ENCODE peak calls at places on chromosomes 12 and 14, in four cellular contexts. One of them, this sample, is unnamed.

GRCh38 chr12:115037830-115038229 is 353.9 kb upstream of the TBX3 start:
- DNase-seq in cardiac muscle cell: peak
- DNase-seq in fibroblast of lung: peak
- DNase-seq in brain microvascular endothelial cell: no peak
- DNase-seq in this sample: peak

GRCh38 chr12:65949009-65949623 is 124.8 kb downstream of the HMGA2 start:
- DNase-seq in brain microvascular endothelial cell: no peak
- DNase-seq in fibroblast of lung: no peak
- DNase-seq in cardiac muscle cell: no peak
- DNase-seq in this sample: no peak

GRCh38 chr12:39443704-39444234 is 849 bp upstream of the KIF21A start:
- DNase-seq in brain microvascular endothelial cell: no peak
- DNase-seq in fibroblast of lung: peak
- DNase-seq in cardiac muscle cell: peak
- DNase-seq in this sample: no peak

GRCh38 chr12:47504775-47505446 is 200.9 kb downstream of the RPAP3 start:
- DNase-seq in cardiac muscle cell: peak
- DNase-seq in brain microvascular endothelial cell: peak
- DNase-seq in fibroblast of lung: no peak
- DNase-seq in this sample: peak

GRCh38 chr14:89425931-89426330 is 8.9 kb upstream of the FOXN3 start:
- DNase-seq in cardiac muscle cell: peak
- DNase-seq in fibroblast of lung: peak
- DNase-seq in brain microvascular endothelial cell: peak
- DNase-seq in this sample: peak

GRCh38 chr12:122884091-122884826 is 11.7 kb downstream of the VPS37B start:
- DNase-seq in fibroblast of lung: no peak
- DNase-seq in brain microvascular endothelial cell: no peak
- DNase-seq in cardiac muscle cell: no peak
- DNase-seq in this sample: no peak

GRCh38 chr12:92597997-92598396 is 104.8 kb upstream of the PLEKHG7 start:
- DNase-seq in cardiac muscle cell: no peak
- DNase-seq in brain microvascular endothelial cell: peak
- DNase-seq in fibroblast of lung: peak
- DNase-seq in this sample: peak

GRCh38 chr12:80860206-80860605 is 77.5 kb downstream of the LIN7A start:
- DNase-seq in fibroblast of lung: peak
- DNase-seq in brain microvascular endothelial cell: no peak
- DNase-seq in cardiac muscle cell: no peak
- DNase-seq in this sample: no peak

GRCh38 chr12:3150820-3151590 is 73.8 kb downstream of the TSPAN9 start:
- DNase-seq in cardiac muscle cell: peak
- DNase-seq in brain microvascular endothelial cell: no peak
- DNase-seq in fibroblast of lung: peak
- DNase-seq in this sample: peak

GRCh38 chr12:6295187-6295811 is 15.2 kb upstream of the PLEKHG6 start:
- DNase-seq in brain microvascular endothelial cell: peak
- DNase-seq in fibroblast of lung: peak
- DNase-seq in cardiac muscle cell: peak
- DNase-seq in this sample: peak

GRCh38 chr12:16610006-16610520 is 4.1 kb upstream of the LMO3 start:
- DNase-seq in fibroblast of lung: no peak
- DNase-seq in brain microvascular endothelial cell: no peak
- DNase-seq in cardiac muscle cell: no peak
- DNase-seq in this sample: no peak

GRCh38 chr14:94461526-94462218 is 9.1 kb upstream of the SERPINA11 start:
- DNase-seq in cardiac muscle cell: no peak
- DNase-seq in brain microvascular endothelial cell: no peak
- DNase-seq in fibroblast of lung: no peak
- DNase-seq in this sample: no peak

GRCh38 chr12:112524676-112525425 is 106.1 kb downstream of the PTPN11 start:
- DNase-seq in brain microvascular endothelial cell: peak
- DNase-seq in fibroblast of lung: peak
- DNase-seq in cardiac muscle cell: peak
- DNase-seq in this sample: peak

GRCh38 chr12:4943067-4943937 is 33.6 kb downstream of the KCNA1 start:
- DNase-seq in cardiac muscle cell: no peak
- DNase-seq in fibroblast of lung: no peak
- DNase-seq in brain microvascular endothelial cell: no peak
- DNase-seq in this sample: no peak

GRCh38 chr14:104650981-104651875 is 38.2 kb upstream of the INF2 start:
- DNase-seq in cardiac muscle cell: no peak
- DNase-seq in fibroblast of lung: no peak
- DNase-seq in brain microvascular endothelial cell: no peak
- DNase-seq in this sample: no peak

GRCh38 chr12:127107744-127108143 is 1159.2 kb upstream of the TMEM132C start:
- DNase-seq in brain microvascular endothelial cell: no peak
- DNase-seq in fibroblast of lung: no peak
- DNase-seq in cardiac muscle cell: no peak
- DNase-seq in this sample: no peak

GRCh38 chr14:93332853-93333630 is at the start of gene BTBD7:
- DNase-seq in cardiac muscle cell: peak
- DNase-seq in fibroblast of lung: peak
- DNase-seq in brain microvascular endothelial cell: peak
- DNase-seq in this sample: peak
- TF ChIP-seq CTCF in cardiac muscle cell: no peak
- TF ChIP-seq CTCF in fibroblast of lung: peak
- TF ChIP-seq CTCF in brain microvascular endothelial cell: peak
- TF ChIP-seq CTCF in this sample: peak

GRCh38 chr12:14240873-14241220 is 124.6 kb upstream of the ATF7IP start:
- DNase-seq in brain microvascular endothelial cell: no peak
- DNase-seq in fibroblast of lung: no peak
- DNase-seq in cardiac muscle cell: no peak
- DNase-seq in this sample: no peak

GRCh38 chr12:14238224-14238792 is 127.2 kb upstream of the ATF7IP start:
- DNase-seq in brain microvascular endothelial cell: no peak
- DNase-seq in cardiac muscle cell: peak
- DNase-seq in fibroblast of lung: peak
- DNase-seq in this sample: peak

GRCh38 chr12:14243941-14244340 is 121.5 kb upstream of the ATF7IP start:
- DNase-seq in cardiac muscle cell: no peak
- DNase-seq in brain microvascular endothelial cell: no peak
- DNase-seq in fibroblast of lung: no peak
- DNase-seq in this sample: no peak

GRCh38 chr12:14239935-14240872 is 125.3 kb upstream of the ATF7IP start:
- DNase-seq in fibroblast of lung: no peak
- DNase-seq in cardiac muscle cell: no peak
- DNase-seq in brain microvascular endothelial cell: no peak
- DNase-seq in this sample: no peak

GRCh38 chr12:14239350-14239934 is 126.0 kb upstream of the ATF7IP start:
- DNase-seq in fibroblast of lung: peak
- DNase-seq in brain microvascular endothelial cell: peak
- DNase-seq in cardiac muscle cell: peak
- DNase-seq in this sample: peak
- H3K4me3 ChIP-seq in fibroblast of lung: no peak
- H3K4me3 ChIP-seq in brain microvascular endothelial cell: no peak
- H3K4me3 ChIP-seq in cardiac muscle cell: no peak
- H3K4me3 ChIP-seq in this sample: no peak

DNA sequence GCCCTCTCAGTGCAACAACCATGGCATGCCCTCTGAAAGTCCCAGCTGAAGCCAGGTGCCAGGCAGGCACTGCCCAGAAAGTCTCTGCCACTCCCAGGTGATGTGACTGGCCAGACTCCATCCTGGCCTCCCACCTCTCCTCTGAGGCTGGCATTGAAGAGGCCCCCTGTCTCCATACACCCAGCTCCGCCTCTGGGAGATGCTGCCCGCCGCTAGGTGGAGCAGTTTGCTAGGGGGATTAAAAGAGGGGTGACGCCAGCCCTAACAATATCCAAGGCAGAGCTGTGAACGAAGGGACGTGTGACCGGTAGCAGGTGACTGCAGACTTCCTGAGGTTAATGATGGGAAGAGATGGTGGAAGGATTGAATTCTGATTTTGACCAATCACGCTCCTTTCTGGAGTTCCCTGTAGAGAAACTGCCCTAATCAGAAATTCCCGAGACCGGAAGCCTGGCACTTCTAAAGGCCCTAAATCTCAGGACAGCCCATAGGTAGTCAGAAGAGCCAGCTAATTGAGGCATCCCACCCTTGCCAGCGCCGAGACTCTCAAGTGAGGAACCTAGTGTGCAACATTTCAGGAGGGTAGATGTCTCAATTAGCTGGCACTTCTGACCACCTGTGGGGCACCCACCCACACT is 8.3 kb upstream of the PLEK2 start:
- DNase-seq in fibroblast of lung: no peak
- DNase-seq in brain microvascular endothelial cell: no peak
- DNase-seq in cardiac muscle cell: no peak
- DNase-seq in this sample: no peak
- TF ChIP-seq CTCF in fibroblast of lung: peak
- TF ChIP-seq CTCF in brain microvascular endothelial cell: peak
- TF ChIP-seq CTCF in cardiac muscle cell: peak
- TF ChIP-seq CTCF in this sample: peak

DNA sequence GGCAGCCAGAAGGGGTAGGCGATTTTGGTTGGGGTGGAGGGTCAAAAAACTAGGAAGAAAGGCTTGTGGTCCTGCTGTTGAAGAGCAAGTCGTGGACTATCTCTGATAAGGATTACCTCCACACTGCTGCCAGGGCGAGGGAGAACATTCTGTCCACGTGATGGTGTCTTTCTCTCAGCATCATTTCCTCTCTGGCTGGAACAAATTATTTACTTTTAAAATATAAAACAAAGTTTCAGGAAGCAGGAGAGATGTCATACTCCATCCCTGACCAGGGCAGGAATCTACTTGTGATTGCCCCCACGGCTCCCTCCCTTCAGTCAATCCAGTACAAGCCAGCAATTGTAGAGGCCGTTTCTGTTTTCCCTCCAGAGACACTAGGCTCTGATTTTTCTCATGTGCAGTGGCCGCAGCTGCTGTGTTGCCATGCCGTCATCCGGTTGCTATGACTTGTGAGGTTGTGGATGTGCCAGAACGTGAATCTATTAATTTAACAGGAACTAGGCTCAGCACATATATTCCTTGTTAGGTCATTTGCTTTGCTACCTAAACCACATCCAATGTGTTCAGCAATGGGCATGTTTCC is 61.5 kb upstream of the PTGR2 start:
- DNase-seq in cardiac muscle cell: peak
- DNase-seq in fibroblast of lung: peak
- DNase-seq in brain microvascular endothelial cell: peak
- DNase-seq in this sample: peak
- H3K4me3 ChIP-seq in cardiac muscle cell: no peak
- H3K4me3 ChIP-seq in fibroblast of lung: no peak
- H3K4me3 ChIP-seq in brain microvascular endothelial cell: no peak
- H3K4me3 ChIP-seq in this sample: no peak

GRCh38 chr12:13161172-13161571 is 35.4 kb upstream of the EMP1 start:
- DNase-seq in fibroblast of lung: no peak
- DNase-seq in brain microvascular endothelial cell: no peak
- DNase-seq in cardiac muscle cell: no peak
- DNase-seq in this sample: no peak
- TF ChIP-seq CTCF in fibroblast of lung: peak
- TF ChIP-seq CTCF in brain microvascular endothelial cell: peak
- TF ChIP-seq CTCF in cardiac muscle cell: peak
- TF ChIP-seq CTCF in this sample: peak

This sample was measured in fibroblast of the aortic adventitia.